ENCODE peak calls at places on chromosomes 16 and 17, in six cellular contexts. H is SK-N-SH, C is NT2/D1, O is H1, K is HCT116, B is K562. J is an unnamed sample.

GRCh38 chr17:62648247-62648953 is 20.9 kb downstream of the MRC2 start:
- DNase-seq in C (no peak), H (no peak), K (no peak), O (no peak), B (no peak), J (no peak)

GRCh38 chr17:4241535-4241934 is 22.2 kb downstream of the ANKFY1 start:
- DNase-seq in K (no peak), C (no peak), B (no peak), H (no peak), O (no peak), J (no peak)

GRCh38 chr17:18129041-18129502 is 20.5 kb downstream of the MYO15A start:
- DNase-seq in K (no peak), C (no peak), H (no peak), B (no peak), O (no peak), J (no peak)

GRCh38 chr17:78973196-78973595 is 6.5 kb downstream of the LGALS3BP start:
- DNase-seq in C (no peak), H (peak), O (peak), K (no peak), B (no peak), J (no peak)

GRCh38 chr16:70614208-70614951 is 32.0 kb upstream of the IL34 start:
- DNase-seq in C (no peak), K (no peak), O (no peak), B (no peak), H (no peak), J (no peak)

GRCh38 chr17:35057332-35057915 is 6.1 kb downstream of the RFFL start:
- DNase-seq in B (no peak), K (no peak), H (no peak), C (no peak), O (no peak), J (no peak)

GRCh38 chr16:74984194-74984669 is 691 bp downstream of the WDR59 start:
- DNase-seq in K (no peak), C (no peak), B (peak), O (no peak), H (no peak), J (no peak)

GRCh38 chr17:19812407-19812806 is 55.3 kb downstream of the ULK2 start:
- DNase-seq in H (no peak), C (no peak), O (no peak), K (no peak), B (peak), J (no peak)

GRCh38 chr17:66964930-66965800 is 658 bp downstream of the CACNG4 start:
- DNase-seq in K (no peak), B (no peak), C (no peak), H (peak), O (peak), J (no peak)

GRCh38 chr17:33012522-33013033 is 20.9 kb downstream of the SPACA3 start:
- DNase-seq in H (no peak), O (peak), C (no peak), B (peak), K (no peak), J (no peak)

GRCh38 chr16:56303880-56304279 is 112.6 kb downstream of the GNAO1 start:
- DNase-seq in K (no peak), C (no peak), B (no peak), O (no peak), H (no peak), J (no peak)

GRCh38 chr17:31392002-31392855 is 754 bp downstream of the RAB11FIP4 start:
- DNase-seq in B (no peak), K (no peak), O (peak), H (peak), C (no peak), J (no peak)

GRCh38 chr17:1683489-1683888 is 1.2 kb downstream of the PRPF8 start:
- DNase-seq in O (no peak), K (no peak), H (no peak), B (no peak), C (no peak), J (no peak)

GRCh38 chr17:82849076-82849945 is 9.5 kb upstream of the ZNF750 start:
- DNase-seq in O (no peak), H (no peak), C (no peak), K (no peak), B (no peak), J (no peak)

GRCh38 chr16:53945996-53946395 is 242.0 kb downstream of the FTO start:
- DNase-seq in C (peak), O (no peak), H (peak), K (peak), B (peak), J (no peak)

GRCh38 chr17:60161598-60162330 is 12.0 kb downstream of the CA4 start:
- DNase-seq in B (peak), H (peak), K (no peak), C (no peak), O (peak), J (no peak)

GRCh38 chr16:9114112-9114511 is 22.7 kb downstream of the HAPSTR1 start:
- DNase-seq in O (no peak), H (no peak), K (no peak), B (no peak), C (no peak), J (no peak)

GRCh38 chr17:304461-304860 is 48.1 kb downstream of the RPH3AL start:
- DNase-seq in C (no peak), O (peak), B (no peak), H (no peak), K (no peak), J (no peak)

GRCh38 chr16:83930730-83931500 is 22.1 kb upstream of the OSGIN1 start:
- DNase-seq in K (no peak), B (no peak), H (no peak), O (no peak), C (no peak), J (no peak)

GRCh38 chr16:83606486-83607030 is 201.2 kb upstream of the HSBP1 start:
- DNase-seq in B (peak), C (no peak), K (peak), O (peak), H (no peak), J (no peak)

GRCh38 chr16:53489754-53490153 is 13.3 kb downstream of the AKTIP start:
- DNase-seq in O (no peak), H (no peak), C (no peak), K (no peak), B (no peak), J (no peak)

GRCh38 chr16:55506083-55506482 is 2.8 kb upstream of the LPCAT2 start:
- DNase-seq in K (no peak), H (no peak), B (no peak), C (no peak), O (no peak), J (no peak)

GRCh38 chr16:88306860-88307545 is 75.8 kb upstream of the ZNF469 start:
- DNase-seq in C (no peak), H (no peak), K (no peak), O (no peak), B (no peak), J (no peak)

GRCh38 chr16:73040136-73040535 is 7.8 kb downstream of the ZFHX3 start:
- DNase-seq in H (no peak), O (no peak), C (peak), B (no peak), K (no peak), J (no peak)

GRCh38 chr17:2055494-2056220 is 754 bp downstream of the HIC1 start:
- DNase-seq in H (no peak), O (no peak), B (no peak), C (no peak), K (no peak), J (no peak)

GRCh38 chr17:4788807-4789700 is at the start of gene GLTPD2:
- DNase-seq in O (peak), K (no peak), H (peak), C (no peak), B (no peak), J (no peak)

GRCh38 chr16:3861808-3862451 is 18.6 kb downstream of the CREBBP start:
- DNase-seq in K (no peak), C (no peak), B (peak), H (no peak), O (no peak), J (no peak)

GRCh38 chr17:69060835-69061234 is at the start of gene ABCA9:
- DNase-seq in C (no peak), O (no peak), B (no peak), H (no peak), K (no peak), J (no peak)

GRCh38 chr17:67095803-67096202 is 51.4 kb downstream of the CACNG1 start:
- DNase-seq in O (no peak), K (no peak), H (no peak), C (no peak), B (no peak), J (no peak)

GRCh38 chr17:27754549-27754948 is 45.8 kb downstream of the NOS2 start:
- DNase-seq in K (no peak), B (no peak), H (no peak), C (no peak), O (no peak), J (no peak)

GRCh38 chr16:90020838-90021382 is 1.7 kb upstream of the DBNDD1 start:
- DNase-seq in C (no peak), H (peak), K (no peak), O (no peak), B (no peak), J (no peak)

GRCh38 chr16:17552351-17552750 is 81.6 kb upstream of the XYLT1 start:
- DNase-seq in C (no peak), K (no peak), H (no peak), O (no peak), B (no peak), J (no peak)

GRCh38 chr16:17544785-17545184 is 74.0 kb upstream of the XYLT1 start:
- DNase-seq in C (peak), K (peak), B (peak), O (peak), H (no peak), J (no peak)

GRCh38 chr16:17544304-17544703 is 73.5 kb upstream of the XYLT1 start:
- DNase-seq in K (no peak), H (no peak), O (no peak), B (no peak), C (no peak), J (no peak)

GRCh38 chr16:17543073-17543472 is 72.3 kb upstream of the XYLT1 start:
- DNase-seq in O (no peak), K (no peak), B (no peak), H (peak), C (no peak), J (no peak)

GRCh38 chr16:17548825-17549224 is 78.1 kb upstream of the XYLT1 start:
- DNase-seq in O (no peak), K (no peak), B (no peak), H (no peak), C (no peak), J (no peak)
- TF ChIP-seq YY1 in O (no peak), K (no peak), B (no peak), H (no peak), C (no peak), J (no peak)

DNA sequence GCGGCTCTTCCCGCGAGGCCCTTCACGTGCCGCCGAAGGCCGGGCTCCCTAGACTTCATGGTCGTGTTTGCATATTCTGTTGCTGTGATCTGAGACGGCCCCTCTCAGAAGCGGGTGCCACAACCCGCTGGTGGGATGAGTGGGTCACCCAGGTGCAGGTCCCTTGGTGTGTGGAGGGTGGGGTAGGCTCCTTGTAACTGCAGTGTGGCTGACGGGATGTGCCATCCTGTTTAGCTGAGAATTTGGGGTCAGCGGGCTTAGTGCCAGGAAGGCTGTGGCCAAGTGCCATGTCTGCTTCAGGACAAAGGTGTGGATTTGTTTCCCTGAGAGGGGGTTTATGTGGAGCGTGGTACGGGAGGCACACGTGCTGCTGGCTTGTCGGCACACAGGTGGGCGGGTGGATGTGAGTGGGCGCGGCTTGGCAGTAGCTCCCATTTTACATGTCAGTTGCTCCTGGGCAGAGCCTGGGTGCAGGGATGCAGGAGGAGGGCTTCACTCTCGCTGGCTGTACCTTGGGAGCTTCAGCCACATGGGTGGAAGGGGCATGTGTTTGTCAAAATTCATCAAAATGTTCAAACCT is 9.2 kb upstream of the WFIKKN1 start:
- DNase-seq in O (no peak), C (no peak), B (no peak), K (no peak), H (no peak), J (no peak)
- TF ChIP-seq YY1 in O (no peak), C (no peak), B (no peak), K (no peak), H (no peak), J (no peak)

DNA sequence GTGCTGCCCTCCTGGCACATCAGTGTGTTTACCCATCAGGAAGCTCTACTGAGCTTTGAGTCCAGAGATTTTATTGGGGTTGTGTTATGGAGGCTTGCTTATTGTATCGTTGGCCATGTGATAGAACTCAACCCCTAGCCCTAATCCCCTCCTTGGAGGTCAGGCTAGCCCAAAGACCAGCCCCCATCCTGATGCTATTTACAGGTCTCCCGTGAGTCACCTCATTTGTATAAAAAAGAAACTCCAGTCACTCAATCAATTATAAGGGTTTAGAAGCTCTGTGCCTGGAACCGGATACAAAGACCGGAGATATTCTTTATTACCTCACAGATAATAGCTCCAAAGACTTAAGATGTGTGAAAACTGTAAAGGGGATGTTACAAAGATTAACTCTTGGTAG is 405.9 kb downstream of the CNTNAP4 start:
- DNase-seq in O (no peak), H (no peak), B (no peak), K (no peak), C (peak), J (no peak)
- TF ChIP-seq YY1 in O (no peak), H (no peak), B (no peak), K (no peak), C (no peak), J (no peak)

GRCh38 chr16:67882374-67883145 is 2.1 kb upstream of the NRN1L start:
- DNase-seq in K (no peak), B (no peak), C (no peak), O (no peak), H (no peak), J (no peak)
- TF ChIP-seq YY1 in K (no peak), B (no peak), C (no peak), O (no peak), H (no peak), J (no peak)

DNA sequence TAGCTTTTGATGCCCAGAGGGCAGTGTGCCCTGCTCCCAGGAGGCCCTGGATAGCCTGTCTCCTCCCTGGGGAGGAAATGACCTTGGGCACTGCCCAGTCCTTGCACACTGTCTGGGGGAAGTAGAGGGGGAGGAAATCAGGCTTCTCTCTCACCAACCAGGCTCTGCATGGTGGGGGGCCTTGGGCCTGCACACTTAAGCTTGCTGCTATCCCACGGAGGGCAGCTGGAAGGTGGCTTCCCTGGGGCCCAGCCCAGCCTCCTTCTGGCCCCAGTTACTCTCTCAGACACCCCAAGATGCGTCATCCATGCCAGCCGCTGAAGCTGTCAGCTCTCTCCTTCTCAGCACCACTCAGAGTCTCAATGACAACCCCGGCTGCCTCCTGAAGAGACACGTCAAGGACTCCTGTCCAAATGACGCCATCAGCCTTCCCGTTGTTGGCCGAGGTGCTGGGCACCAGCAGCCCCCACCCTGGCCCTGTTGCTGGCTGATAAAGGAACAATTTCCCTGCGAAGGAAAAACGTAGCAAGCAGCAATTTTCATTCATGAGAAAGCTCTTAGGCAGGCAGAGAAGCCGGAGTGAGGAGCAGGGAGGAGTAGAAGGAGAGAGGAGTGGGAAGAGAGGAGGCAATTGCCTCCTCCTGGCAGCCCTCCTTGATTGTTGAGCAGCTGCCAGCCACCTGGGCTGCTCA is 95.5 kb downstream of the SDK2 start:
- DNase-seq in H (no peak), K (no peak), B (no peak), O (no peak), C (no peak), J (no peak)
- TF ChIP-seq YY1 in H (no peak), K (no peak), B (no peak), O (no peak), C (no peak), J (no peak)

GRCh38 chr17:64458756-64459155 is 9.8 kb downstream of the MILR1 start:
- DNase-seq in C (no peak), B (no peak), K (no peak), H (no peak), O (no peak), J (no peak)

GRCh38 chr17:64459284-64459747 is 10.4 kb downstream of the MILR1 start:
- DNase-seq in O (no peak), H (no peak), C (no peak), K (peak), B (no peak), J (no peak)

GRCh38 chr17:64460955-64461354 is 12.0 kb downstream of the MILR1 start:
- DNase-seq in O (no peak), C (no peak), K (no peak), B (no peak), H (no peak), J (no peak)

GRCh38 chr17:64455993-64456885 is 7.3 kb downstream of the MILR1 start:
- DNase-seq in K (no peak), B (no peak), O (no peak), H (no peak), C (no peak), J (no peak)

GRCh38 chr17:64457156-64457555 is 8.2 kb downstream of the MILR1 start:
- DNase-seq in C (no peak), B (no peak), H (no peak), K (no peak), O (no peak), J (no peak)
- TF ChIP-seq YY1 in C (no peak), B (no peak), H (no peak), K (no peak), O (no peak), J (no peak)

GRCh38 chr16:85393674-85394510 is 219.2 kb upstream of the GSE1 start:
- DNase-seq in C (no peak), O (peak), H (peak), K (no peak), B (peak), J (no peak)

GRCh38 chr16:85390511-85391174 is 222.5 kb upstream of the GSE1 start:
- DNase-seq in O (peak), B (peak), K (peak), H (peak), C (no peak), J (no peak)

GRCh38 chr16:85392756-85393673 is 220.1 kb upstream of the GSE1 start:
- DNase-seq in B (no peak), C (no peak), H (no peak), K (no peak), O (peak), J (no peak)

GRCh38 chr16:85391175-85391707 is 221.9 kb upstream of the GSE1 start:
- DNase-seq in B (no peak), K (no peak), C (no peak), H (no peak), O (peak), J (no peak)

GRCh38 chr16:85391769-85392583 is 221.1 kb upstream of the GSE1 start:
- DNase-seq in H (no peak), C (no peak), B (no peak), K (no peak), O (peak), J (no peak)
- TF ChIP-seq YY1 in H (no peak), C (no peak), B (no peak), K (no peak), O (no peak), J (no peak)

GRCh38 chr17:54013117-54013516 is 190.4 kb downstream of the KIF2B start:
- DNase-seq in C (no peak), B (no peak), K (no peak), H (no peak), O (no peak), J (no peak)
- TF ChIP-seq YY1 in C (no peak), B (no peak), K (no peak), H (no peak), O (no peak), J (no peak)

GRCh38 chr16:5502944-5503343 is 405.3 kb upstream of the EEF2KMT start:
- DNase-seq in O (no peak), B (no peak), K (no peak), H (no peak), C (no peak), J (no peak)

GRCh38 chr16:5505093-5505887 is 407.7 kb upstream of the EEF2KMT start:
- DNase-seq in C (no peak), K (no peak), O (no peak), H (peak), B (no peak), J (no peak)

GRCh38 chr16:5500526-5500925 is 402.9 kb upstream of the EEF2KMT start:
- DNase-seq in C (no peak), K (no peak), H (no peak), O (no peak), B (no peak), J (no peak)

GRCh38 chr16:5504028-5504758 is 406.6 kb upstream of the EEF2KMT start:
- DNase-seq in K (no peak), H (peak), C (no peak), B (no peak), O (no peak), J (no peak)

DNA sequence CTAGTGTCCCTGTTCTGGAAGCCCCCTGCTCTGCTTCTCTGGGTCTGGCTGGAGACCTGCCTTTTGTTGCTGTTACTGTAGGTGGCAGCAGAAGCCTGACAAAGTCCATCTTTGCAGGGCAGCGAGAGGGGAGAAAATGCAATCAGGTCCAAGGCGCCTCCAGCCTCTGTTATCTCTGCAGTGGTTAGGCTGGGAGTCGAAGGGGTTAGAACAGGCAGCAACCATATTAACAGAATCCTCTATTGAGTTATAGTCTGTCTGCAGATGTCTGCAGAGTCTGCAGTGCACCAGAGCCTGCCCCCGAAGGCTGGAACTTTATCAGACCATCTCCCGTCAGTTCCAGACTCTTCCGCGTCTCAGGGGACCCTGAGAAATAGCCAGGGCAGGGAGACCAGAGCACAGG is 404.9 kb upstream of the EEF2KMT start:
- DNase-seq in B (peak), C (peak), H (peak), O (peak), K (no peak), J (no peak)
- TF ChIP-seq YY1 in B (no peak), C (no peak), H (no peak), O (peak), K (no peak), J (no peak)